ENCODE peak calls at places on chromosomes 16 and 17, in five cellular contexts. J, Y, I, B and L are unnamed samples.

GRCh38 chr17:36690190-36690589 is 88.8 kb downstream of the MRM1 start:
- DNase-seq in J (no peak), Y (no peak), I (no peak), B (no peak), L (no peak)

GRCh38 chr17:6831662-6832263 is at the start of gene TEKT1:
- DNase-seq in J (peak), Y (peak), I (peak), B (peak), L (peak)

GRCh38 chr17:32277284-32277683 is 11.7 kb downstream of the RHBDL3 start:
- DNase-seq in J (no peak), Y (no peak), I (no peak), B (no peak), L (no peak)

GRCh38 chr16:18933501-18933900 is 7.3 kb upstream of the SMG1 start:
- DNase-seq in J (no peak), Y (no peak), I (no peak), B (no peak), L (no peak)

GRCh38 chr17:27469256-27469655 is 13.0 kb downstream of the KSR1 start:
- DNase-seq in J (no peak), Y (no peak), I (no peak), B (no peak), L (no peak)

GRCh38 chr17:43530303-43531081 is 15.6 kb downstream of the ETV4 start:
- DNase-seq in J (no peak), Y (peak), I (peak), B (peak), L (no peak)

GRCh38 chr17:77591231-77591785 is 367.2 kb upstream of the TNRC6C start:
- DNase-seq in J (peak), Y (peak), I (no peak), B (no peak), L (no peak)

GRCh38 chr17:47288531-47289116 is 35.0 kb downstream of the ITGB3 start:
- DNase-seq in J (no peak), Y (no peak), I (no peak), B (no peak), L (peak)

GRCh38 chr17:29095439-29095838 is 52.5 kb downstream of the PIPOX start:
- DNase-seq in J (no peak), Y (no peak), I (no peak), B (no peak), L (no peak)

GRCh38 chr16:77551352-77551751 is 116.5 kb upstream of the ADAMTS18 start:
- DNase-seq in J (no peak), Y (no peak), I (no peak), B (no peak), L (no peak)

GRCh38 chr17:26792486-26792885 is 501.4 kb upstream of the WSB1 start:
- DNase-seq in J (no peak), Y (no peak), I (no peak), B (no peak), L (no peak)

GRCh38 chr17:40612510-40613244 is 34.9 kb downstream of the SMARCE1 start:
- DNase-seq in J (peak), Y (no peak), I (no peak), B (no peak), L (peak)

GRCh38 chr17:18953231-18953728 is 1.3 kb downstream of the SLC5A10 start:
- DNase-seq in J (no peak), Y (no peak), I (no peak), B (no peak), L (no peak)

GRCh38 chr17:42414782-42415409 is 8.2 kb downstream of the CAVIN1 start:
- DNase-seq in J (no peak), Y (no peak), I (no peak), B (peak), L (no peak)

GRCh38 chr16:72560617-72561016 is 388.7 kb upstream of the PMFBP1 start:
- DNase-seq in J (no peak), Y (no peak), I (no peak), B (no peak), L (no peak)

GRCh38 chr17:28563475-28563874 is 7.8 kb downstream of the PIGS start:
- DNase-seq in J (peak), Y (no peak), I (no peak), B (no peak), L (no peak)

GRCh38 chr17:72811976-72812687 is 280.4 kb downstream of the SLC39A11 start:
- DNase-seq in J (no peak), Y (no peak), I (no peak), B (no peak), L (peak)

GRCh38 chr17:31672161-31672819 is 186.8 kb downstream of the COPRS start:
- DNase-seq in J (no peak), Y (no peak), I (no peak), B (no peak), L (no peak)

GRCh38 chr17:2040942-2041560 is 771 bp upstream of the OVCA2 start:
- DNase-seq in J (no peak), Y (no peak), I (no peak), B (no peak), L (no peak)

GRCh38 chr17:30580916-30581315 is 103.7 kb downstream of the GOSR1 start:
- DNase-seq in J (no peak), Y (no peak), I (no peak), B (no peak), L (no peak)

GRCh38 chr17:50956750-50957523 is 90.8 kb upstream of the TOB1 start:
- DNase-seq in J (peak), Y (peak), I (peak), B (peak), L (peak)

GRCh38 chr17:8744086-8744781 is 402 bp downstream of the CCDC42 start:
- DNase-seq in J (no peak), Y (no peak), I (no peak), B (no peak), L (no peak)

GRCh38 chr16:85307552-85308364 is 195.5 kb upstream of the CIBAR2 start:
- DNase-seq in J (no peak), Y (no peak), I (no peak), B (peak), L (no peak)

GRCh38 chr16:19804538-19805323 is 79.9 kb downstream of the GPRC5B start:
- DNase-seq in J (peak), Y (peak), I (peak), B (peak), L (no peak)

GRCh38 chr17:17057057-17057551 is 14.8 kb downstream of the MPRIP start:
- DNase-seq in J (no peak), Y (no peak), I (no peak), B (peak), L (no peak)

GRCh38 chr16:30660424-30661251 is 2.4 kb downstream of the FBRS start:
- DNase-seq in J (no peak), Y (no peak), I (no peak), B (no peak), L (no peak)

GRCh38 chr17:6381526-6382135 is 53.3 kb downstream of the AIPL1 start:
- DNase-seq in J (no peak), Y (no peak), I (no peak), B (no peak), L (no peak)

GRCh38 chr16:27408012-27408601 is 6.1 kb downstream of the IL21R start:
- DNase-seq in J (no peak), Y (peak), I (no peak), B (no peak), L (no peak)

GRCh38 chr16:82226327-82226726 is 56.3 kb upstream of the MPHOSPH6 start:
- DNase-seq in J (no peak), Y (no peak), I (no peak), B (no peak), L (no peak)

GRCh38 chr16:11781773-11782172 is 15.3 kb downstream of the ZC3H7A start:
- DNase-seq in J (no peak), Y (peak), I (no peak), B (no peak), L (peak)

GRCh38 chr17:12667299-12667958 is 1.7 kb downstream of the MYOCD start:
- DNase-seq in J (peak), Y (peak), I (peak), B (peak), L (peak)

GRCh38 chr17:2068101-2068518 is 13.2 kb downstream of the HIC1 start:
- DNase-seq in J (no peak), Y (no peak), I (no peak), B (no peak), L (no peak)

GRCh38 chr16:14302399-14303181 is 231.5 kb downstream of the MRTFB start:
- DNase-seq in J (peak), Y (no peak), I (peak), B (no peak), L (no peak)

GRCh38 chr16:85659805-85660511 is 28.8 kb downstream of the GINS2 start:
- DNase-seq in J (peak), Y (peak), I (peak), B (peak), L (peak)

GRCh38 chr17:75344664-75345063 is 55.4 kb upstream of the SLC25A19 start:
- DNase-seq in J (no peak), Y (no peak), I (no peak), B (no peak), L (no peak)

GRCh38 chr17:9529033-9529748 is 46.4 kb downstream of the STX8 start:
- DNase-seq in J (no peak), Y (peak), I (no peak), B (no peak), L (peak)

DNA sequence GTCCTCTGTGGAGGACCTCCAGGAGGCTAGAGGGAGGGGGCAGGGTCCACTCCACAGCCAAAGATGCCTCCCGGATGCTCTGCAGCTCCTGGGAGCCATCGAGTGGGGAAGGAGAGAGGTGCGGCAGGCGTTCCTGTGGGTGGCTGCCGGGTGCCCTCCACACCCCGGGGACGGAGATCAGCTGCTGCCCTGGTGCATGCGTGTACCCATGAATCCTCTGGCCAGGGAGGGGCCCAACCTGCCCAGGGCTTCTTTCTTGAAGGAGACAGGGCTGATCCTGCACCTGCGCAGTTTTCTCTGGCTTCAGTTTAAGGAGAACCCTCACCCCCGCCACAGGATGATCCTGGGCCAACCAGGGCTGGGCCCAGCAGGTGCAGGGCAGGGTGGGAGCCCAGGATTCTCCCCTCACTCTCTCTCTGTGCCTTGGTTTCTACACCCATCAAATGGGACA is 33.5 kb upstream of the DOC2B start:
- DNase-seq in J (no peak), Y (no peak), I (no peak), B (no peak), L (no peak)
- TF ChIP-seq CTCF in J (no peak), Y (no peak), I (no peak), B (no peak), L (no peak)

GRCh38 chr17:62065611-62066468 is 762 bp upstream of the MED13 start:
- DNase-seq in J (peak), Y (peak), I (peak), B (peak), L (peak)
- TF ChIP-seq CTCF in J (peak), Y (peak), I (peak), B (peak), L (peak)

GRCh38 chr17:82108038-82108998 is 10.3 kb upstream of the FASN start:
- DNase-seq in J (no peak), Y (no peak), I (no peak), B (no peak), L (no peak)

GRCh38 chr17:82108999-82109480 is 11.0 kb upstream of the FASN start:
- DNase-seq in J (no peak), Y (no peak), I (no peak), B (no peak), L (no peak)

GRCh38 chr17:82106697-82107305 is 8.8 kb upstream of the FASN start:
- DNase-seq in J (no peak), Y (no peak), I (no peak), B (no peak), L (no peak)

GRCh38 chr17:82105882-82106696 is 8.1 kb upstream of the FASN start:
- DNase-seq in J (peak), Y (peak), I (peak), B (peak), L (peak)

DNA sequence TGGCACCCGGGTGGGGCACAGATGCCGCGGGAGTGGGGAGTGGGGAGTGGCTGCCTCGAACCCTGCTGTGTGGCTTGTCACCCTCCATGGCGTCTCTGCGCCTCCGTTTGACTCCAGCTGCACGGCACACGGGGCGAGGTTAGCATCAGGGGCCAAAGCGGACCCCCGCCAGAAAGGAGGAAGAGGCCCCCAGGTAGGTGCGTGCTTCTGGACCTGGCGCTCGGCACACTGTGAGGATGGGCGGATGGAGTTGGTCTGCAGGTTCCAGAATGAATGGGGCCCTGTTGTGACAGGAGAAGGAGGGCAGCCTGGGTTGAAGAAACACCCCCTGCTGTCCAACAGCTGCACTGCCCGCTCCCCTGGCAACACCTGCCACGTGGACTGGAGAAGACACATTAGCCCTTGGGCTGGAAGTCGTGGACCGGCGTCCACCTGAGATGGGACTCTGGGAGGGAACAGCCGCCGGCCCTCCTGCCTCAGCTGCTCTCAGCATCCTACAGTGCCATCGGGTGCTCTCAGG is 9.4 kb upstream of the FASN start:
- DNase-seq in J (no peak), Y (no peak), I (no peak), B (no peak), L (no peak)
- TF ChIP-seq CTCF in J (peak), Y (no peak), I (no peak), B (no peak), L (no peak)

DNA sequence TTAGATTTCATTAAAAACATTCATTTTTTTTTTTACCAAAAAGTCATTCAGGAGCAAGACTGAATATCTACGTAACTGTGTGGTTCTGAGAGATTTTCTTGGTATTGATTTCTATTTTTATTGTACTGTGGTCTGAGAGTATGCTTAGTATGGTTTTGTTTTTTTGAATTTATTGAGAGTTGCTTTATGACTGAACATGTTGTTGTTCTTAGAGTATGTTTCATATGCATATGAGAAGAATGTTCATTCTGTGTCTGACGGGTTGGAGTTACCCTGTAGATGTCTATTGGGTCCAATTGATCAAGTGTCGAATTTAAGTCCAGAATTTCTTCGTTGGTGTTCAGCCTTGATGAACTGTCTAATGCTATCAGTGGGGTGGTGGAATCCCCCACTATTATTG is 306.0 kb upstream of the KCNJ16 start:
- DNase-seq in J (no peak), Y (no peak), I (no peak), B (no peak), L (no peak)
- TF ChIP-seq CTCF in J (no peak), Y (no peak), I (no peak), B (no peak), L (no peak)

GRCh38 chr17:66301418-66301863 is 972 bp upstream of the PRKCA start:
- DNase-seq in J (no peak), Y (no peak), I (no peak), B (no peak), L (no peak)

GRCh38 chr17:66302761-66303626 is 581 bp downstream of the PRKCA start:
- DNase-seq in J (peak), Y (peak), I (peak), B (peak), L (peak)

GRCh38 chr17:66301864-66302741 is at the start of gene PRKCA:
- DNase-seq in J (peak), Y (peak), I (peak), B (peak), L (peak)

GRCh38 chr17:66300956-66301355 is 1.5 kb upstream of the PRKCA start:
- DNase-seq in J (no peak), Y (no peak), I (no peak), B (no peak), L (no peak)

GRCh38 chr17:66299721-66300120 is 2.7 kb upstream of the PRKCA start:
- DNase-seq in J (no peak), Y (no peak), I (no peak), B (no peak), L (no peak)
- TF ChIP-seq CTCF in J (no peak), Y (no peak), I (no peak), B (no peak), L (no peak)

GRCh38 chr17:14737984-14738651 is 437.2 kb downstream of the HS3ST3B1 start:
- DNase-seq in J (peak), Y (peak), I (peak), B (peak), L (peak)
- TF ChIP-seq CTCF in J (no peak), Y (peak), I (no peak), B (no peak), L (peak)